ENCODE peak calls at places on chromosome 20, in nine cellular contexts. K, F, X, Y, O, E, S, D and G are unnamed samples.

GRCh38 chr20:45372646-45373352 is 5.3 kb downstream of the TP53TG5 start:
- DNase-seq in K (no peak), F (no peak), X (no peak), Y (no peak), O (no peak), E (peak), S (no peak), D (no peak), G (no peak)

GRCh38 chr20:19806806-19807691 is 49.0 kb downstream of the RIN2 start:
- DNase-seq in K (no peak), F (peak), X (no peak), Y (no peak), O (peak), E (no peak), S (no peak), D (no peak), G (no peak)

GRCh38 chr20:45970646-45971424 is 1.2 kb downstream of the ZNF335 start:
- DNase-seq in K (no peak), F (peak), X (no peak), Y (peak), O (no peak), E (peak), S (no peak), D (peak), G (peak)

GRCh38 chr20:23125625-23126191 is 39.6 kb upstream of the CD93 start:
- DNase-seq in K (peak), F (peak), X (peak), Y (no peak), O (peak), E (no peak), S (peak), D (no peak), G (no peak)

GRCh38 chr20:625360-625932 is 15.3 kb upstream of the TCF15 start:
- DNase-seq in K (no peak), F (no peak), X (peak), Y (no peak), O (no peak), E (no peak), S (no peak), D (no peak), G (no peak)

GRCh38 chr20:31721408-31722332 is 998 bp downstream of the BCL2L1 start:
- DNase-seq in K (no peak), F (no peak), X (no peak), Y (peak), O (peak), E (peak), S (no peak), D (no peak), G (no peak)

GRCh38 chr20:40741507-40742106 is 52.6 kb upstream of the MAFB start:
- DNase-seq in K (no peak), F (peak), X (peak), Y (no peak), O (no peak), E (peak), S (no peak), D (no peak), G (no peak)

GRCh38 chr20:23090147-23090546 is 4.0 kb upstream of the CD93 start:
- DNase-seq in K (no peak), F (no peak), X (no peak), Y (no peak), O (no peak), E (peak), S (no peak), D (no peak), G (no peak)

GRCh38 chr20:59526242-59527225 is 77.8 kb upstream of the PHACTR3 start:
- DNase-seq in K (no peak), F (no peak), X (no peak), Y (no peak), O (no peak), E (no peak), S (no peak), D (no peak), G (no peak)

GRCh38 chr20:17775600-17775999 is 75.8 kb downstream of the BANF2 start:
- DNase-seq in K (no peak), F (no peak), X (no peak), Y (no peak), O (no peak), E (no peak), S (no peak), D (no peak), G (no peak)

GRCh38 chr20:1313236-1313964 is 15.5 kb downstream of the SDCBP2 start:
- DNase-seq in K (no peak), F (peak), X (peak), Y (peak), O (peak), E (peak), S (no peak), D (peak), G (peak)

GRCh38 chr20:51667491-51667890 is 100.7 kb downstream of the ATP9A start:
- DNase-seq in K (no peak), F (no peak), X (no peak), Y (no peak), O (no peak), E (no peak), S (no peak), D (no peak), G (no peak)

GRCh38 chr20:43409041-43409913 is 48.4 kb upstream of the SRSF6 start:
- DNase-seq in K (peak), F (peak), X (peak), Y (no peak), O (no peak), E (peak), S (no peak), D (no peak), G (peak)

GRCh38 chr20:44228465-44229258 is 18.1 kb upstream of the OSER1 start:
- DNase-seq in K (no peak), F (no peak), X (no peak), Y (no peak), O (no peak), E (no peak), S (no peak), D (no peak), G (no peak)

GRCh38 chr20:1815502-1816085 is 79.6 kb upstream of the SIRPA start:
- DNase-seq in K (no peak), F (no peak), X (no peak), Y (no peak), O (no peak), E (no peak), S (no peak), D (no peak), G (no peak)

GRCh38 chr20:24779886-24780285 is 169.2 kb upstream of the CST7 start:
- DNase-seq in K (no peak), F (no peak), X (no peak), Y (no peak), O (no peak), E (peak), S (no peak), D (no peak), G (no peak)

GRCh38 chr20:32477594-32478512 is 107.3 kb downstream of the NOL4L start:
- DNase-seq in K (no peak), F (peak), X (no peak), Y (peak), O (peak), E (peak), S (no peak), D (no peak), G (no peak)

GRCh38 chr20:8331740-8332412 is 199.8 kb downstream of the PLCB1 start:
- DNase-seq in K (no peak), F (peak), X (no peak), Y (no peak), O (peak), E (no peak), S (peak), D (no peak), G (peak)

GRCh38 chr20:43404880-43405279 is 52.8 kb upstream of the SRSF6 start:
- DNase-seq in K (no peak), F (no peak), X (peak), Y (no peak), O (no peak), E (peak), S (no peak), D (no peak), G (no peak)

GRCh38 chr20:9081423-9081966 is 12.6 kb downstream of the PLCB4 start:
- DNase-seq in K (peak), F (no peak), X (no peak), Y (no peak), O (no peak), E (no peak), S (no peak), D (no peak), G (no peak)

GRCh38 chr20:48680650-48681049 is 147.1 kb downstream of the PREX1 start:
- DNase-seq in K (no peak), F (no peak), X (no peak), Y (no peak), O (no peak), E (no peak), S (no peak), D (no peak), G (no peak)

GRCh38 chr20:8229090-8229489 is 97.0 kb downstream of the PLCB1 start:
- DNase-seq in K (no peak), F (no peak), X (no peak), Y (no peak), O (no peak), E (no peak), S (no peak), D (no peak), G (no peak)

GRCh38 chr20:34557936-34558319 is 590 bp upstream of the MAP1LC3A start:
- DNase-seq in K (no peak), F (no peak), X (no peak), Y (no peak), O (no peak), E (peak), S (no peak), D (no peak), G (no peak)

GRCh38 chr20:18007534-18008292 is 38.9 kb downstream of the MGME1 start:
- DNase-seq in K (no peak), F (peak), X (no peak), Y (peak), O (no peak), E (no peak), S (no peak), D (no peak), G (no peak)

GRCh38 chr20:40706977-40707582 is 18.0 kb upstream of the MAFB start:
- DNase-seq in K (no peak), F (no peak), X (no peak), Y (no peak), O (no peak), E (peak), S (no peak), D (no peak), G (no peak)

GRCh38 chr20:40680560-40680959 is 8.5 kb downstream of the MAFB start:
- DNase-seq in K (no peak), F (no peak), X (no peak), Y (no peak), O (no peak), E (no peak), S (no peak), D (no peak), G (no peak)

GRCh38 chr20:10557685-10558084 is 116.1 kb downstream of the JAG1 start:
- DNase-seq in K (no peak), F (no peak), X (no peak), Y (no peak), O (no peak), E (no peak), S (no peak), D (no peak), G (no peak)

GRCh38 chr20:23092409-23092756 is 6.3 kb upstream of the CD93 start:
- DNase-seq in K (no peak), F (peak), X (no peak), Y (no peak), O (no peak), E (no peak), S (no peak), D (no peak), G (no peak)

GRCh38 chr20:61560361-61560853 is 308.3 kb downstream of the CDH4 start:
- DNase-seq in K (peak), F (peak), X (no peak), Y (peak), O (peak), E (peak), S (no peak), D (no peak), G (peak)

GRCh38 chr20:4606046-4606445 is 115.7 kb upstream of the PRND start:
- DNase-seq in K (no peak), F (no peak), X (no peak), Y (no peak), O (no peak), E (no peak), S (no peak), D (no peak), G (no peak)
- H3K4me3 ChIP-seq in K (no peak), F (no peak), X (no peak), Y (no peak), O (no peak), E (no peak), S (no peak), D (no peak), G (no peak)

GRCh38 chr20:3777381-3777725 is 3.9 kb downstream of the SPEF1 start:
- DNase-seq in K (no peak), F (no peak), X (no peak), Y (no peak), O (no peak), E (no peak), S (no peak), D (no peak), G (no peak)
- TF ChIP-seq CTCF in K (no peak), F (no peak), X (no peak), Y (no peak), O (no peak), E (no peak), S (no peak), D (no peak), G (no peak)

GRCh38 chr20:47353224-47353696 is 3.2 kb downstream of the ZMYND8 start:
- DNase-seq in K (no peak), F (no peak), X (no peak), Y (no peak), O (no peak), E (no peak), S (no peak), D (no peak), G (no peak)

GRCh38 chr20:47353697-47354387 is 2.7 kb downstream of the ZMYND8 start:
- DNase-seq in K (no peak), F (peak), X (peak), Y (peak), O (no peak), E (no peak), S (no peak), D (no peak), G (no peak)

GRCh38 chr20:47351643-47352331 is 4.7 kb downstream of the ZMYND8 start:
- DNase-seq in K (no peak), F (no peak), X (no peak), Y (peak), O (no peak), E (peak), S (no peak), D (no peak), G (no peak)

GRCh38 chr20:47350691-47351545 is 5.6 kb downstream of the ZMYND8 start:
- DNase-seq in K (no peak), F (no peak), X (no peak), Y (no peak), O (no peak), E (no peak), S (no peak), D (no peak), G (no peak)

DNA sequence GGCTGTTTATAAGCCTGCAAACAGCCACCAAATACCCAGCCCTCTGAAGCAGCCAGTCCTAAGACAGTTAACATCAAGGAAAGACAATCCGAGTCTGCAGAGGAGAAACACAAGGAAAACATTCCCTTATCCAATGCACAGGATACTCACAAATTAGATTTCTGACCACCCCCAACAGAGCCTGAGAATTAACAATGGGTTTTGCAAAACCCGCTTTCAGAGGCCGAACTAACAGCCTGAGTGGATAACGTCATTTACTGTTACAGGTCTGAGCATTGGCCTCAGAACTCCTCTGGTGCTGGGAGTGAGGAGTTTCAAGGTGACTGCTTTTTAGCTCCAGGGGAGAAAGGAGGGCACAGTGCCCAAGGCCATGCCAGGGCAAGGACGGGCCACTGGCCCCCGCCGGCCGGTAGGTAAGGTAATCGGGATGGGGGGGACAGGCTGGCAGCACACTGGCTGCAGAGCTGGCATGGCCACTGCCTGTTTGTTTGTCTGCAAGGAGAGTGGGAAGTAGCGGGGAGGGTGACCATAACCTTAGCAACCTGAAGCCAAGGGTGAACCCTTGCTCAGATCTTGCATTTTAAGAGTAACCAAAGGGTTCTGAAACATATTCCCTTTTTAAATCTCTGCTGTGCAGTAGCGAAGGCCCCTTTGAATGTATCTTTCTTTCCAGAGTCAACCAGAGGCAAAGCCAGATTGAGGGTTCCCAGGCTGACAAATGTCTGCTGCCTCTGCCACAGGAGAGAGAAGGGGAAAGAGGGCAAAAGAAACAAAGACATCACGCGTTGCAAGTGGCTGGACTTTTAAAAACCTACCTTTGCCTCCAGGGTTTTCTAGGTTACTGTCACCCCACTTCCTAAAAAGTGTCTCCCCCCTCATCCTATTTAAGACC is 3.9 kb downstream of the ZMYND8 start:
- DNase-seq in K (no peak), F (peak), X (no peak), Y (peak), O (peak), E (peak), S (no peak), D (no peak), G (no peak)
- H3K4me3 ChIP-seq in K (no peak), F (peak), X (peak), Y (peak), O (peak), E (peak), S (peak), D (peak), G (peak)

GRCh38 chr20:55632592-55632991 is 372.7 kb downstream of the CBLN4 start:
- DNase-seq in K (no peak), F (no peak), X (no peak), Y (no peak), O (no peak), E (peak), S (no peak), D (no peak), G (no peak)
- TF ChIP-seq CTCF in K (no peak), F (no peak), X (no peak), Y (no peak), O (no peak), E (peak), S (no peak), D (no peak), G (no peak)